ENCODE peak calls at places on chromosomes 5 and 9, in five cellular contexts. Y is astrocyte of the cerebellum; K is endodermal cell; U is dorsolateral prefrontal cortex; B is naive thymus-derived CD4-positive, alpha-beta T cell. L is an unnamed sample.

GRCh38 chr5:89303033-89303480 is 420.1 kb upstream of the MEF2C start:
- DNase-seq in Y (no peak), K (no peak), U (no peak), B (no peak), L (no peak)

GRCh38 chr5:122137702-122138101 is 8.4 kb downstream of the ZNF474 start:
- DNase-seq in Y (no peak), K (no peak), U (no peak), B (peak; percentile 47), L (no peak)

GRCh38 chr5:146906803-146907202 is 28.2 kb upstream of the PPP2R2B start:
- DNase-seq in Y (no peak), K (peak; percentile 94), U (no peak), B (no peak), L (peak; percentile 23)

GRCh38 chr5:40124367-40124766 is 555.3 kb upstream of the PTGER4 start:
- DNase-seq in Y (no peak), K (no peak), U (no peak), B (no peak), L (no peak)

GRCh38 chr5:19853616-19854240 is 134.3 kb downstream of the CDH18 start:
- DNase-seq in Y (peak; percentile 55), K (no peak), U (no peak), B (no peak), L (no peak)

GRCh38 chr5:176906126-176906525 is 7.0 kb upstream of the HK3 start:
- DNase-seq in Y (no peak), K (no peak), U (no peak), B (no peak), L (no peak)

GRCh38 chr9:10173561-10173960 is 439.2 kb downstream of the PTPRD start:
- DNase-seq in Y (no peak), K (no peak), U (no peak), B (no peak), L (no peak)

GRCh38 chr5:178313316-178313715 is 80.7 kb upstream of the PHYKPL start:
- DNase-seq in Y (no peak), K (peak; percentile 40), U (no peak), B (no peak), L (no peak)

GRCh38 chr5:73311291-73312110 is 137.1 kb downstream of the FOXD1 start:
- DNase-seq in Y (peak; percentile 68), K (peak; percentile 82), U (no peak), B (no peak), L (peak; percentile 71)

GRCh38 chr9:19641046-19641445 is 147.8 kb downstream of the SLC24A2 start:
- DNase-seq in Y (no peak), K (no peak), U (no peak), B (no peak), L (no peak)

GRCh38 chr5:55650391-55650790 is 61.7 kb downstream of the SLC38A9 start:
- DNase-seq in Y (peak; percentile 72), K (no peak), U (no peak), B (peak; percentile 65), L (no peak)

GRCh38 chr9:85502815-85503643 is 238.7 kb downstream of the AGTPBP1 start:
- DNase-seq in Y (no peak), K (no peak), U (no peak), B (no peak), L (no peak)

DNA sequence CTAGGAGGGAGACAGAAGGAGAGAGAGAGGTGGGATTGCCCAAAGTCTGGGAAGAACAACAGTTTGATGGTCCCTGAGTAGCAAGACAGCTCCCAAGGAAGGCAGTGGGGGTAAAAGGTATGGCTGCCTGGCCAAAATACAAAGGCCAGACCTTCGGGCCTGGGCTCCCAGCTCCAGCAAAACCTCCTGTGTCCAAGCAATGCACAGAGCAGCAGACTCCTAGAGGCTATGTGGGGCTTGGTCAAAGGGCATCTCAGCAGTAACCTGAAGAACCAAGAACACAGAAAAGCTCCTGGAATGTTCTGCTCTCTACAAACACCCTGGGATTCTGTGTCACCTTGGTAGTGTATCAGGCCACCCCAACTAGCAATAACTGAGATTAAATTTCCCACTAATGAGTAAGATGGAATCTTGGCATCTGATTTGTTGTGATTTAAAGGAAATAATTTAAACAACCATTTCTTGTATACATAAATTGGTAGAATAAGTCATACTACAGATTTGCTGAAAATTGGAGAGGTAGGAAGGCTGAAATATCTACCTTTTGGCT is 158.6 kb downstream of the GLIS3 start:
- DNase-seq in Y (no peak), K (no peak), U (no peak), B (no peak), L (no peak)
- H3K4me3 ChIP-seq in Y (no peak overlapping the region), K (no peak overlapping the region), U (no peak overlapping the region), B (no peak overlapping the region), L (no peak overlapping the region)

DNA sequence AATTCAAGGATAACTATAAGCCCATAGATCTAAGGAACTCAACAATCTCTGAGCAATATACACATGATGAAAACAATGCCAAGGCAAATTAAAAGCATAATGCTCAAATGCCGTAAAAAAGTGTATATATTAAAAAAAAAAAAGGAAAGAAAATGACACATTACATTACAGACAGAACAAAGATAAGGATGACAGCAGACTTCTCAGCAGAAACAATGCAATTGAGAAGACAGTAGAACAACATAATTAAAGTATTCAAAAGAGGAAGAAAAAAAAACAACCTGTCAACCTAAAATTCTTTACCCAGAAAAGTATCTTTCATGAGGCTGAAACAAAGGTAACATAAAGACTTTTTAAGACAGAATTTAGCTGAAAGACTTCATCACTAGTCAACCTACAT is 591.7 kb downstream of the ZNF608 start:
- DNase-seq in Y (no peak), K (no peak), U (no peak), B (no peak), L (no peak)
- H3K4me3 ChIP-seq in Y (no peak overlapping the region), K (peak overlapping the region; percentile 54), U (no peak overlapping the region), B (no peak overlapping the region), L (no peak overlapping the region)

DNA sequence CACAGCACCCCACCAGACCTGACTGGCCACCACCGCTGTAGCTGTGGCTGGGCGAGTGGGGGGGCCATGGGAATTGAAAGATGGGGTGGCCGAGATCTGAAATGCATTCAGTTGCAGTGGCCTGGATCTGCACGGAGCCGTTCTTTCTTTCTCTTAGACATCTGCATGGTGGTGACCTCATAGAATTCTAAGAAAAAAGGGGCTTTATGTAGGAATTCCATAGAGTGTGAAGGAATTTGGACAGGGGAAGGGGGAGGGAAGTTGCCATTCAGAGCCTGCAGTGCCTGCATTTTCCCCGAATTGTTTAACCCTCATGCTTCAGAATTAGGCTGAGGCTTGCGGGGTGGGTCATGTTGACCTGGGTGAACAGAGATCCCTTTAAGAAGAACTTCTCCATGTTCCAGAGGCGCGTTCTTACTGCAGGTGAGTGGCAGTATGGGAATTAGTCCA is 4.9 kb downstream of the NEK6 start:
- DNase-seq in Y (no peak), K (peak; percentile 61), U (no peak), B (no peak), L (peak; percentile 31)
- H3K4me3 ChIP-seq in Y (peak overlapping the region; percentile 28), K (no peak overlapping the region), U (no peak overlapping the region), B (no peak overlapping the region), L (no peak overlapping the region)

GRCh38 chr5:64161420-64161819 is 4.2 kb upstream of the RNF180 start:
- DNase-seq in Y (no peak), K (no peak), U (no peak), B (no peak), L (no peak)
- H3K4me3 ChIP-seq in Y (no peak overlapping the region), K (no peak overlapping the region), U (no peak overlapping the region), B (no peak overlapping the region), L (no peak overlapping the region)

GRCh38 chr5:14710313-14710994 is 45.9 kb downstream of the OTULIN start:
- DNase-seq in Y (no peak), K (no peak), U (no peak), B (no peak), L (no peak)
- H3K4me3 ChIP-seq in Y (no peak overlapping the region), K (no peak overlapping the region), U (no peak overlapping the region), B (no peak overlapping the region), L (no peak overlapping the region)

DNA sequence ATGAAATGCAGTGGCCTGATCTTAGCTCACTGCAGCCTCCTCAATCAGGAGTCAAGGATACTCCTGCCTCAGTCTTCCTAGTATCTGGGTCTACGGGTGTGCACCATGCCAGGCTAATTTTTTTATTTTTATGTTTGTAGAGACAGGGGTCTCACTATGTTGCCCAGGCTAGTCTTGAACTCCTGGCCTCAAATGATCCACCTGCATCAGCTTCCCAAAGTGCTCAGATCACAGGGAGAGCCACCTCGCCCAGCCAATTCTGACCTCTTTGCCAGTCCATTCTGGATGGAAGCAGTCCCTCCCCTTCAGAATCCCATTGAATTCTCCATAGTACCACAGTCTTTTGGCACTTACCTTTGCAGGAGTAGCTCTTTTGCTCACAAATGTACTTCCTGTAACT is 1.7 kb upstream of the CANX start:
- DNase-seq in Y (no peak), K (no peak), U (no peak), B (no peak), L (no peak)
- H3K4me3 ChIP-seq in Y (no peak overlapping the region), K (no peak overlapping the region), U (no peak overlapping the region), B (no peak overlapping the region), L (no peak overlapping the region)

DNA sequence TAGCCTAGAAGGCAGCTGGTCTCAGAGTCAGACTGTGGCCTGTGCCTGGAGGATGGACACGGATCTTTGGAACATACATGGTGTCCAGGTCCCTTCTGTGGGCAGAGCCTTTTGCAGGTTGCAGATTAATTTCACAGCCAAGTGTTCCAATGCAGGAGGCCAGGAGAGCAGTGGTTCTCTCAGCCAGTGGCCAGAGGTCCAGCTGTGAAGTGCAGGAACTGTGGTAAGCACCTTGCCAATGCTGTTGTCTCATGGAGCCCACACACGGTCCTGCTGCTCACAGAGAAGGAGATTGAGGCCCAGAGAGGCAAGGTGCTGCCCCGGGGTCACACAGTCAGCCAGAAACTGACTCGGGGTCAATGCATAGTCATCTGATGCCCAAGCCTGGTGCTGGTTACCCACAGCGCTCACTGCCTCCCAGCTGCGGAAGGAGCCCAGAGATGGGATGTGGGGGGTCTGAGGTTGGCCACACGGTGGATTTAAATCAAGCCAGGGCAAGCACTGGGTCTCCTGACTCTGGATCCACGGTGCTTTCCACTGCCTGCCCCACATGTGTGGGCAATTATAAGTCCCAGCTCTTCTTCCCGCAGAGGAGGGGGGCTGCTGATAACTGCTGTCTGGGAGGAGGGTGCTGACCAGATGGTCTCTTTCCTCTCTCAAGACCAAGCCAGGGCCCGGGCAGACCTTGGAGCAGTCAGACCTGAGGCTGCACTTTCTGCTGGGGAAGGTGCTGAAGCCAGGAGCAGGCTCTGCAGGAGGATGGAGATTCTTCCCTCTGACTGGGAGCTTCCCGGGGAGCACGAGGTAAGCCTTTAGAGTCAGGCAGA is 2.8 kb downstream of the PDGFRB start:
- DNase-seq in Y (no peak), K (peak; percentile 66), U (no peak), B (no peak), L (no peak)
- H3K4me3 ChIP-seq in Y (no peak overlapping the region), K (no peak overlapping the region), U (peak overlapping the region; percentile 12), B (no peak overlapping the region), L (no peak overlapping the region)

GRCh38 chr9:13088734-13089427 is 190.6 kb downstream of the MPDZ start:
- DNase-seq in Y (peak; percentile 42), K (peak; percentile 72), U (no peak), B (no peak), L (no peak)
- H3K4me3 ChIP-seq in Y (no peak overlapping the region), K (no peak overlapping the region), U (no peak overlapping the region), B (no peak overlapping the region), L (peak overlapping the region; percentile 16)

L was measured in H1.